ENCODE peak calls at places on chromosomes 5 and 9, in four cellular contexts. I is MM.1S, V is WERI-Rb-1, W is IMR-90. J is an unnamed sample. For H3K9me3, the result is how much of the 10 kb centered on the place peaks cover.

GRCh38 chr9:1434082-1434481 is 383.9 kb downstream of the DMRT2 start:
- DNase-seq in I (no peak), V (no peak), W (no peak), J (no peak)

GRCh38 chr9:21047315-21047714 is 15.9 kb upstream of the HACD4 start:
- DNase-seq in I (no peak), V (no peak), W (no peak), J (no peak)

GRCh38 chr9:128818839-128819715 is 777 bp downstream of the ENDOG start:
- DNase-seq in I (peak), V (peak), W (no peak), J (peak)

GRCh38 chr5:16737620-16738364 is 121.0 kb upstream of the RETREG1 start:
- DNase-seq in I (no peak), V (peak), W (no peak), J (no peak)

GRCh38 chr5:926416-927171 is 33.9 kb downstream of the TRIP13 start:
- DNase-seq in I (no peak), V (no peak), W (no peak), J (no peak)

GRCh38 chr9:135060461-135061116 is 26.9 kb upstream of the OLFM1 start:
- DNase-seq in I (no peak), V (no peak), W (no peak), J (peak)

GRCh38 chr5:40689442-40689841 is 9.7 kb downstream of the PTGER4 start:
- DNase-seq in I (no peak), V (no peak), W (peak), J (no peak)

GRCh38 chr5:34719029-34719428 is 62.9 kb downstream of the RAI14 start:
- DNase-seq in I (no peak), V (no peak), W (no peak), J (no peak)

GRCh38 chr5:178104492-178104891 is 8.8 kb upstream of the N4BP3 start:
- DNase-seq in I (no peak), V (no peak), W (no peak), J (no peak)
- H3K9me3 ChIP-seq in I (under half), V (under half), W (under half), J (under half)

GRCh38 chr5:179885491-179886090 is 22.1 kb downstream of the TBC1D9B start:
- DNase-seq in I (no peak), V (no peak), W (no peak), J (no peak)
- H3K27ac ChIP-seq in I (no peak), V (no peak), W (no peak), J (no peak)

GRCh38 chr5:96823060-96823459 is 15.3 kb upstream of the ERAP1 start:
- DNase-seq in I (no peak), V (no peak), W (no peak), J (no peak)
- TF ChIP-seq CTCF in I (peak), V (no peak), W (no peak), J (peak)

GRCh38 chr9:31321256-31321655 is 1063.2 kb upstream of the ACO1 start:
- DNase-seq in I (no peak), V (no peak), W (no peak), J (no peak)
- H3K9me3 ChIP-seq in I (under half), V (under half), W (under half), J (under half)

GRCh38 chr5:177312649-177313181 is 1.0 kb upstream of the MXD3 start:
- DNase-seq in I (peak), V (no peak), W (no peak), J (no peak)
- H3K27ac ChIP-seq in I (peak), V (peak), W (peak), J (no peak)

DNA sequence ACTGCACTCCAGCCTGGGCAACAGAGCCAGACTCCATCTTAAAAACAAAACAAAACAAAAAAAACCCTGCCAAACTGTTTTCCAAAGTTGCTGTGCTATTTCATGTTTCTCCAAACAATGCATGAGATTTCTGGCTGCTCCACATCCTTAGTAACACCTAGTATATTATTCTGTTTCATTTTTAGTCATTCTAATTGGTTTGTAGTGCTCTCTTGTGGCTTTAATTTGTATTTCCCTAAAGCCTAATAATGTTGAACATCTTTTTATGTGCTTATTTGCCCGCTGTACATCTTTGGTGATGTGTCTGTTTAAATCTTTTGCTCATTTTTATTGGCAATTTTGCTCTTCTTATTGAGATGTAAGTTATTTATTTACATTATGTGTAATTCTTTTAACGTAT is 18.4 kb upstream of the TTC1 start:
- DNase-seq in I (no peak), V (no peak), W (no peak), J (no peak)
- TF ChIP-seq CTCF in I (peak), V (no peak), W (peak), J (no peak)

GRCh38 chr5:164317676-164318075 is 812.3 kb downstream of the MAT2B start:
- DNase-seq in I (no peak), V (no peak), W (no peak), J (no peak)
- H3K9me3 ChIP-seq in I (under half), V (under half), W (under half), J (under half)

DNA sequence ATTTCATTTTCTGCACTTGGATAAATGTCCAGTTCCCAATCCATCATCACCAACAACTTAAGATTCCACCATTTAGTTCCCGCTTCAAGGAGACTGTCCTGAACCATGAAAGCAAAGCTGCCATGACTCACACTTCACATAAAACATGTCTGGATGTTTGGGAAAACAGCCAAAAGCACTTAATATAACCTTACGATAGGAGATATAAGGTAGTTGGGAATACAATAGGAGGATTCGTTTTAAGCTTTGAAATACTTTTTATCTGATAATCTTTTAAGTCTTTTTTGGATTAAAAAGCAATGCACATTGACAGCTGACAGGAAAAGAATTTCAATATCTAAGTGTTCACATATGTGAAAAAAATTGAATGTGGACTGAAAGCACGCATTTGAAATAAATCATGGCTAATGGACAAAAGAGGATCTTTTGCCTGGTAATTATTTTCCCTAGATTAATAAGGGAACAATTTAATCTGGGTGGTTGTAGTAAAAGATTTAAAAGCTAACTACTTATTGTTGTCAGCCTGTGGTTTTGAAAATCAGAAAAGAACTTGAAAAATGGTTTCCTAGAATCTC is 17.3 kb upstream of the TGFBI start:
- DNase-seq in I (no peak), V (no peak), W (peak), J (no peak)
- H3K27ac ChIP-seq in I (no peak), V (no peak), W (no peak), J (no peak)

DNA sequence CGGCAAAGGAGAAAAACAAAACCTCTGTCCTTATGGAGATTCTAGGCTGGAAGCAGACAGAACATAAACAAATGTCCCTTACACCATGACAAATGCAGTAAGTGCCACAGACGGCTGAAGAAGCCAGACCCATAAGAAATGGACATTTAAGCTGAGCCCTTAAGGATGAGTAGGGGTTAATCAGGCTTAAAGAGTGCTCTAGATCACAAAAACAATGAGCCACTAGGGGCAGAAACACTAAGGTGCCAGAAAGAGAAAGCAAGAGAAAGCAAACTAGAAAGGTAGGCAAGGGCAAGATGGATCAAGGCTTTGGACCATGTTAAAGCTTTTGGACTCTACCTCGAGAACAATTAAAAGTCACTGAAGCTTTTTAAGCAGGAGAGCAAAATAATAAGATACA is 326.9 kb upstream of the WWC1 start:
- DNase-seq in I (no peak), V (peak), W (no peak), J (no peak)
- TF ChIP-seq CTCF in I (no peak), V (peak), W (peak), J (no peak)

GRCh38 chr5:141437208-141437607 is 6.9 kb downstream of the PCDHGA12 start:
- DNase-seq in I (no peak), V (no peak), W (peak), J (no peak)
- H3K9me3 ChIP-seq in I (under half), V (under half), W (under half), J (under half)